ENCODE peak calls at places on chromosomes 4 and X, in ten cellular contexts. S is thyroid gland, Z is fibroblast of lung, O is psoas muscle, E is uterus, R is coronary artery, B is A549, Y is kidney, K is IMR-90, L is PC-9. U is an unnamed sample.

GRCh38 chr4:5048721-5049120 is 2.6 kb upstream of the STK32B start:
- DNase-seq in S (no peak), Z (no peak), O (no peak), E (no peak), R (peak; percentile 28), B (no peak), Y (no peak), K (no peak), L (no peak), U (no peak)

GRCh38 chr4:182245541-182246245 is 2.5 kb downstream of the TENM3 start:
- DNase-seq in S (no peak), Z (peak; percentile 40), O (no peak), E (no peak), R (no peak), B (no peak), Y (no peak), K (no peak), L (no peak), U (no peak)

GRCh38 chr4:25174674-25175073 is 14.4 kb upstream of the SEPSECS start:
- DNase-seq in S (no peak), Z (no peak), O (no peak), E (no peak), R (no peak), B (no peak), Y (no peak), K (peak; percentile 12), L (peak; percentile 51), U (no peak)

GRCh38 chr4:6049972-6050371 is 31.7 kb upstream of the C4orf50 start:
- DNase-seq in S (no peak), Z (no peak), O (no peak), E (no peak), R (no peak), B (no peak), Y (no peak), K (no peak), L (no peak), U (no peak)

GRCh38 chr4:113732-114131 is 10.6 kb upstream of the ZNF718 start:
- DNase-seq in S (no peak), Z (no peak), O (no peak), E (no peak), R (no peak), B (no peak), Y (no peak), K (no peak), L (no peak), U (no peak)

GRCh38 chr4:27973056-27973455 is 1112.4 kb downstream of the STIM2 start:
- DNase-seq in S (no peak), Z (no peak), O (no peak), E (no peak), R (no peak), B (no peak), Y (no peak), K (no peak), L (no peak), U (no peak)

GRCh38 chr4:10336471-10336870 is 120.8 kb downstream of the ZNF518B start:
- DNase-seq in S (no peak), Z (no peak), O (no peak), E (no peak), R (no peak), B (no peak), Y (no peak), K (no peak), L (no peak), U (no peak)

GRCh38 chrX:32530802-32531403 is 680.4 kb downstream of the DMD start:
- DNase-seq in S (peak; percentile 2), Z (peak; percentile 14), O (no peak), E (no peak), R (no peak), B (peak; percentile 38), Y (no peak), K (peak; percentile 52), L (no peak), U (peak; percentile 1)

GRCh38 chrX:16579517-16579916 is 70.4 kb upstream of the S100G start:
- DNase-seq in S (no peak), Z (no peak), O (no peak), E (no peak), R (no peak), B (no peak), Y (no peak), K (no peak), L (no peak), U (no peak)

GRCh38 chrX:16573781-16574180 is 76.2 kb upstream of the S100G start:
- DNase-seq in S (no peak), Z (peak; percentile 62), O (no peak), E (no peak), R (no peak), B (no peak), Y (no peak), K (peak; percentile 76), L (no peak), U (no peak)

GRCh38 chrX:16577483-16578029 is 72.4 kb upstream of the S100G start:
- DNase-seq in S (no peak), Z (no peak), O (no peak), E (no peak), R (no peak), B (no peak), Y (no peak), K (no peak), L (no peak), U (no peak)

DNA sequence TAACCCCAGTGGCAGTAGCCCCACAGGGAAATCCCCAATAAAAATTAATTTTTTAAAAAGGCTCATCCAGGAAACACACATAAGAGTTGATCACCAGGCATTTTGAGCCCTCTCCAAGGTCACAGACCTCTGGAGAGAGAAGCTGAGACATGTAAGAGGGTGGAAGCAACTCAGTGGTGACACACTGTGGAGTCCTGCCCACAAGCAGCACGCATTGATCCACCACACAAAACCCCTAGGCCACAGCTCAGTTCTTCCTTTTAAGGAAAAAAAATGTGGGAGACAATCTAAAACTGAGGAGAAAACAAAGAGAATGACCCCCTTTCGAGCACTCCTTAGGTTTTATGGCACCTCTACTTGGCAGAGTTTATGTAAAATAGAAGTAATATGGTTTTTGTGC is 71.7 kb upstream of the S100G start:
- DNase-seq in S (no peak), Z (peak; percentile 35), O (no peak), E (no peak), R (no peak), B (no peak), Y (no peak), K (peak; percentile 73), L (no peak), U (no peak)
- H3K4me3 ChIP-seq in S (no peak overlapping the region), Z (no peak overlapping the region), O (no peak overlapping the region), E (no peak overlapping the region), R (no peak overlapping the region), B (no peak overlapping the region), Y (no peak overlapping the region), K (no peak overlapping the region), L (no peak overlapping the region), U (no peak overlapping the region)

GRCh38 chrX:54449929-54450328 is 9.7 kb downstream of the TSR2 start:
- DNase-seq in S (no peak), Z (no peak), O (no peak), E (no peak), R (no peak), B (no peak), Y (no peak), K (no peak), L (no peak), U (no peak)

GRCh38 chrX:54447461-54447860 is 7.3 kb downstream of the TSR2 start:
- DNase-seq in S (no peak), Z (peak; percentile 21), O (no peak), E (no peak), R (no peak), B (peak; percentile 30), Y (no peak), K (no peak), L (no peak), U (no peak)

GRCh38 chrX:54452920-54453319 is 12.7 kb downstream of the TSR2 start:
- DNase-seq in S (no peak), Z (peak; percentile 6), O (no peak), E (no peak), R (no peak), B (peak; percentile 45), Y (no peak), K (peak; percentile 8), L (no peak), U (no peak)
- TF ChIP-seq CTCF in S (no peak), Z (no peak), O (no peak), E (no peak), R (no peak), B (no peak), Y (no peak), K (peak; percentile 35), L (no peak), U (peak; percentile 38)

GRCh38 chr4:7060346-7061150 is 7.3 kb downstream of the GRPEL1 start:
- DNase-seq in S (no peak), Z (no peak), O (no peak), E (no peak), R (no peak), B (no peak), Y (no peak), K (no peak), L (no peak), U (no peak)

GRCh38 chr4:7061815-7062214 is 6.0 kb downstream of the GRPEL1 start:
- DNase-seq in S (no peak), Z (no peak), O (no peak), E (no peak), R (no peak), B (no peak), Y (no peak), K (no peak), L (no peak), U (no peak)

GRCh38 chr4:7059673-7060072 is 8.2 kb downstream of the GRPEL1 start:
- DNase-seq in S (no peak), Z (no peak), O (no peak), E (no peak), R (no peak), B (no peak), Y (no peak), K (no peak), L (no peak), U (no peak)

GRCh38 chr4:7055990-7056325 is 11.9 kb downstream of the GRPEL1 start:
- DNase-seq in S (no peak), Z (no peak), O (no peak), E (no peak), R (no peak), B (no peak), Y (no peak), K (no peak), L (no peak), U (no peak)

DNA sequence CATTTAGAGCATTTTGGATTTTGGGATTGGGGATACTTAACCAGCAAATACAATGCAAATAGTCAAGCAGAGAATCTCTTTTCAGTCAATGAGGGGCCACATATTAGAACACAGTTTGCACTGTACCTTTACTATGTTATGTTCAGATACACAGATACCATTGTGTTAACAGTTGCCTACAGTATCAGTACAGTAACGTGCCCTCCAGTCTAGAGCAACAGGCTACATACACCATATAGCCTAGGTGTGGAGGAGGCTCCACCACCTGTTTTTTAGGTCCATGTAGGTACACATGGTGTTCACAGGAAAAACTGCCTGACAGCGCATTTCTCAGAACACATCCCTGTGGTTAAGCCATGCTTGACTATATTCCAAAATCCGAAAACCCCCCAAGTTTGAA is 9.1 kb downstream of the GRPEL1 start:
- DNase-seq in S (no peak), Z (no peak), O (no peak), E (no peak), R (no peak), B (no peak), Y (no peak), K (no peak), L (no peak), U (no peak)
- H3K27ac ChIP-seq in S (no peak overlapping the region), Z (no peak overlapping the region), O (no peak overlapping the region), E (no peak overlapping the region), R (no peak overlapping the region), B (no peak overlapping the region), Y (no peak overlapping the region), K (no peak overlapping the region), L (no peak overlapping the region), U (no peak overlapping the region)

DNA sequence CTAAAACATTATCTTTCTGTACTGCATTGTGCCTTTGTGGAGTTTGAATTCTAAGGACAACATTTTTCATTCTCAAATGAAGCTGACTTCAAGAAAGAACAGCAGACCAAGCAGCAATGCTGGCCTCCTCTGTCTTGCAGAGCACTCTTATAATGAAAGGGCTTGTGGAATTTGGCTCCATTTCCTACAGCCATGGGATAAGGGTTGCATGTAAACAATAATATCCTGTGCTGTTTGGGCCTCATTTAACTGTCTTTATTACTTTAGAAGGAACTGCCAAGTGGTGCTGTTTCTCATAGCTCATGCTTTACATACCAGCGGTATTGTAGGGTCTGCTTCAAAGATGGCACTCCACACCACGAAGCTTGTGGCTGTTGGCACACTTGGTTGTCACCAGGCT is 111.4 kb upstream of the EOLA2 start:
- DNase-seq in S (no peak), Z (no peak), O (no peak), E (no peak), R (no peak), B (no peak), Y (no peak), K (peak; percentile 54), L (no peak), U (peak; percentile 11)
- H3K4me3 ChIP-seq in S (no peak overlapping the region), Z (no peak overlapping the region), O (no peak overlapping the region), E (no peak overlapping the region), R (no peak overlapping the region), B (no peak overlapping the region), Y (no peak overlapping the region), K (no peak overlapping the region), L (no peak overlapping the region), U (no peak overlapping the region)

U was measured in AG04450.